ENCODE peak calls at places on chromosomes 5 and 9, in six cellular contexts. A is NAMALWA; I is stimulated activated CD4-positive, alpha-beta T cell treated with anti-CD3 and anti-CD28 coated beads, Interleukin-4, amount 100 ng/mL, for 24 hours; L is Ammon's horn; Q is HFF-Myc; X is T-cell. U is an unnamed sample.

GRCh38 chr5:178078197-178078995 is 34.9 kb upstream of the N4BP3 start:
- DNase-seq in A (no peak), I (no peak), L (no peak), Q (peak; percentile 88), X (no peak), U (no peak)

GRCh38 chr9:77864096-77864889 is 167.3 kb downstream of the GNAQ start:
- DNase-seq in A (peak; percentile 3), I (no peak), L (no peak), Q (no peak), X (no peak), U (no peak)

GRCh38 chr9:108117775-108118174 is 628.2 kb upstream of the KLF4 start:
- DNase-seq in A (no peak), I (no peak), L (peak; percentile 40), Q (no peak), X (no peak), U (peak; percentile 66)

GRCh38 chr9:13992136-13992798 is 321.7 kb downstream of the NFIB start:
- DNase-seq in A (no peak), I (no peak), L (no peak), Q (no peak), X (no peak), U (no peak)

GRCh38 chr9:96361668-96362067 is 21.8 kb downstream of the SLC35D2 start:
- DNase-seq in A (no peak), I (no peak), L (no peak), Q (no peak), X (no peak), U (no peak)

GRCh38 chr5:60978968-60979367 is 34.0 kb downstream of the NDUFAF2 start:
- DNase-seq in A (no peak), I (no peak), L (no peak), Q (no peak), X (no peak), U (no peak)

GRCh38 chr5:102421647-102422046 is 77.2 kb downstream of the SLCO6A1 start:
- DNase-seq in A (no peak), I (no peak), L (peak; percentile 1), Q (no peak), X (no peak), U (no peak)

GRCh38 chr5:55454282-55454681 is 80.5 kb downstream of the PLPP1 start:
- DNase-seq in A (no peak), I (no peak), L (no peak), Q (no peak), X (no peak), U (no peak)

GRCh38 chr9:79858509-79858908 is 286.7 kb downstream of the TLE4 start:
- DNase-seq in A (peak; percentile 40), I (no peak), L (peak; percentile 69), Q (no peak), X (no peak), U (peak; percentile 6)

GRCh38 chr5:134975843-134976242 is 8.1 kb downstream of the CATSPER3 start:
- DNase-seq in A (no peak), I (no peak), L (no peak), Q (no peak), X (no peak), U (no peak)

GRCh38 chr5:32664523-32664922 is 46.6 kb upstream of the NPR3 start:
- DNase-seq in A (no peak), I (no peak), L (no peak), Q (no peak), X (no peak), U (no peak)

GRCh38 chr5:67206381-67207328 is 10.1 kb upstream of the CD180 start:
- DNase-seq in A (peak; percentile 84), I (peak; percentile 89), L (no peak), Q (no peak), X (peak; percentile 83), U (no peak)

GRCh38 chr5:87398981-87399616 is 13.6 kb downstream of the CCNH start:
- DNase-seq in A (no peak), I (no peak), L (no peak), Q (no peak), X (no peak), U (no peak)

GRCh38 chr5:154575869-154576806 is 98.1 kb upstream of the HAND1 start:
- DNase-seq in A (peak; percentile 77), I (no peak), L (no peak), Q (no peak), X (no peak), U (no peak)

GRCh38 chr9:134290603-134291451 is 35.4 kb upstream of the RXRA start:
- DNase-seq in A (no peak), I (no peak), L (no peak), Q (no peak), X (no peak), U (no peak)

GRCh38 chr5:122259995-122260394 is 52.0 kb upstream of the SNCAIP start:
- DNase-seq in A (no peak), I (no peak), L (no peak), Q (peak; percentile 25), X (no peak), U (no peak)

GRCh38 chr9:27282269-27282668 is 14.7 kb downstream of the EQTN start:
- DNase-seq in A (no peak), I (no peak), L (no peak), Q (no peak), X (no peak), U (no peak)

GRCh38 chr9:93120846-93121315 is 13.2 kb downstream of the NINJ1 start:
- DNase-seq in A (no peak), I (no peak), L (peak; percentile 1), Q (no peak), X (no peak), U (no peak)

GRCh38 chr5:98111686-98112085 is 661.8 kb upstream of the RGMB start:
- DNase-seq in A (no peak), I (no peak), L (no peak), Q (no peak), X (no peak), U (no peak)

GRCh38 chr9:112075009-112075378 is 100.1 kb downstream of the SUSD1 start:
- DNase-seq in A (no peak), I (no peak), L (no peak), Q (no peak), X (no peak), U (no peak)

GRCh38 chr5:130138406-130139060 is 234.3 kb downstream of the CHSY3 start:
- DNase-seq in A (no peak), I (no peak), L (no peak), Q (no peak), X (no peak), U (no peak)

GRCh38 chr5:78269088-78269703 is 25.3 kb downstream of the AP3B1 start:
- DNase-seq in A (peak; percentile 51), I (no peak), L (no peak), Q (no peak), X (no peak), U (peak; percentile 40)

GRCh38 chr5:63911871-63912270 is 50.4 kb downstream of the HTR1A start:
- DNase-seq in A (no peak), I (no peak), L (no peak), Q (no peak), X (no peak), U (no peak)

GRCh38 chr5:96936431-96937221 is 746 bp downstream of the LNPEP start:
- DNase-seq in A (peak; percentile 88), I (peak; percentile 48), L (peak; percentile 55), Q (no peak), X (peak; percentile 38), U (peak; percentile 67)

GRCh38 chr5:1729641-1730486 is 69.8 kb downstream of the MRPL36 start:
- DNase-seq in A (no peak), I (peak; percentile 2), L (no peak), Q (no peak), X (no peak), U (no peak)

GRCh38 chr5:128881609-128882008 is 83.7 kb upstream of the SLC27A6 start:
- DNase-seq in A (no peak), I (no peak), L (no peak), Q (no peak), X (no peak), U (no peak)

GRCh38 chr9:22307013-22307711 is 139.5 kb upstream of the DMRTA1 start:
- DNase-seq in A (peak; percentile 69), I (no peak), L (peak; percentile 63), Q (peak; percentile 19), X (no peak), U (peak; percentile 23)

GRCh38 chr5:180053061-180053602 is 18.4 kb downstream of the RNF130 start:
- DNase-seq in A (no peak), I (no peak), L (no peak), Q (no peak), X (no peak), U (no peak)

GRCh38 chr5:139985290-139985689 is 57.8 kb downstream of the NRG2 start:
- DNase-seq in A (no peak), I (no peak), L (no peak), Q (no peak), X (no peak), U (no peak)

GRCh38 chr5:139088024-139088423 is 110.1 kb downstream of the SIL1 start:
- DNase-seq in A (no peak), I (no peak), L (no peak), Q (no peak), X (no peak), U (no peak)

GRCh38 chr5:93433422-93433821 is 147.6 kb downstream of the NR2F1-AS1 start:
- DNase-seq in A (no peak), I (no peak), L (no peak), Q (no peak), X (no peak), U (no peak)

GRCh38 chr9:124267271-124267807 is 9.6 kb downstream of the NEK6 start:
- DNase-seq in A (peak; percentile 64), I (no peak), L (peak; percentile 64), Q (no peak), X (no peak), U (no peak)

GRCh38 chr9:99905833-99906402 is 536 bp upstream of the STX17 start:
- DNase-seq in A (peak; percentile 5), I (no peak), L (peak; percentile 3), Q (no peak), X (no peak), U (peak; percentile 13)

GRCh38 chr9:25453876-25454275 is 224.4 kb downstream of the TUSC1 start:
- DNase-seq in A (no peak), I (no peak), L (no peak), Q (no peak), X (no peak), U (no peak)

GRCh38 chr9:35923927-35924763 is 14.9 kb downstream of the SPAAR start:
- DNase-seq in A (no peak), I (peak; percentile 64), L (peak; percentile 67), Q (peak; percentile 75), X (no peak), U (no peak)

U was measured in G401.